ENCODE peak calls at places on chromosome 18, in ten cellular contexts. One of them, this sample, is unnamed.
A peak's percentile ranks its signal among the peaks of the same experiment; 100 is the strongest.

GRCh38 chr18:48862116-48862515 is 88.6 kb downstream of the SMAD7 start:
- DNase-seq in fibroblast of mammary gland: no peak
- DNase-seq in pancreas: no peak
- DNase-seq in brain microvascular endothelial cell: peak; percentile 78
- DNase-seq in BJ: no peak
- DNase-seq in endodermal cell: no peak
- DNase-seq in GM20000: no peak
- DNase-seq in activated B cell treated with CpG ODN at 0.5 μM for 24 hours: no peak
- DNase-seq in CD4-positive, alpha-beta T cell: no peak
- DNase-seq in AG09309: no peak
- DNase-seq in this sample: no peak

GRCh38 chr18:463442-464310 is 36.8 kb downstream of the COLEC12 start:
- DNase-seq in CD4-positive, alpha-beta T cell: no peak
- DNase-seq in endodermal cell: no peak
- DNase-seq in fibroblast of mammary gland: peak; percentile 64
- DNase-seq in BJ: no peak
- DNase-seq in pancreas: no peak
- DNase-seq in GM20000: no peak
- DNase-seq in brain microvascular endothelial cell: no peak
- DNase-seq in activated B cell treated with CpG ODN at 0.5 μM for 24 hours: no peak
- DNase-seq in AG09309: no peak
- DNase-seq in this sample: no peak

GRCh38 chr18:55819448-55819847 is 231.5 kb upstream of the TCF4 start:
- DNase-seq in AG09309: no peak
- DNase-seq in activated B cell treated with CpG ODN at 0.5 μM for 24 hours: no peak
- DNase-seq in fibroblast of mammary gland: no peak
- DNase-seq in CD4-positive, alpha-beta T cell: no peak
- DNase-seq in GM20000: no peak
- DNase-seq in endodermal cell: no peak
- DNase-seq in BJ: no peak
- DNase-seq in brain microvascular endothelial cell: no peak
- DNase-seq in pancreas: no peak
- DNase-seq in this sample: no peak

GRCh38 chr18:23336072-23336471 is 117.0 kb upstream of the RIOK3 start:
- DNase-seq in GM20000: no peak
- DNase-seq in fibroblast of mammary gland: peak; percentile 12
- DNase-seq in AG09309: no peak
- DNase-seq in CD4-positive, alpha-beta T cell: no peak
- DNase-seq in BJ: no peak
- DNase-seq in brain microvascular endothelial cell: no peak
- DNase-seq in pancreas: no peak
- DNase-seq in activated B cell treated with CpG ODN at 0.5 μM for 24 hours: no peak
- DNase-seq in endodermal cell: no peak
- DNase-seq in this sample: no peak

GRCh38 chr18:58143391-58143790 is 99.4 kb downstream of the NEDD4L start:
- DNase-seq in AG09309: no peak
- DNase-seq in fibroblast of mammary gland: no peak
- DNase-seq in endodermal cell: no peak
- DNase-seq in activated B cell treated with CpG ODN at 0.5 μM for 24 hours: no peak
- DNase-seq in CD4-positive, alpha-beta T cell: no peak
- DNase-seq in BJ: no peak
- DNase-seq in GM20000: no peak
- DNase-seq in brain microvascular endothelial cell: peak; percentile 59
- DNase-seq in pancreas: no peak
- DNase-seq in this sample: no peak

GRCh38 chr18:55228191-55228590 is 268.9 kb upstream of the CCDC68 start:
- DNase-seq in fibroblast of mammary gland: no peak
- DNase-seq in activated B cell treated with CpG ODN at 0.5 μM for 24 hours: no peak
- DNase-seq in GM20000: no peak
- DNase-seq in pancreas: no peak
- DNase-seq in CD4-positive, alpha-beta T cell: no peak
- DNase-seq in AG09309: no peak
- DNase-seq in endodermal cell: no peak
- DNase-seq in BJ: no peak
- DNase-seq in brain microvascular endothelial cell: no peak
- DNase-seq in this sample: no peak

GRCh38 chr18:46481847-46482245 is 175.2 kb downstream of the LOXHD1 start:
- DNase-seq in CD4-positive, alpha-beta T cell: no peak
- DNase-seq in fibroblast of mammary gland: peak; percentile 40
- DNase-seq in pancreas: no peak
- DNase-seq in brain microvascular endothelial cell: no peak
- DNase-seq in BJ: no peak
- DNase-seq in GM20000: no peak
- DNase-seq in endodermal cell: peak; percentile 35
- DNase-seq in AG09309: no peak
- DNase-seq in activated B cell treated with CpG ODN at 0.5 μM for 24 hours: no peak
- DNase-seq in this sample: no peak

GRCh38 chr18:44130365-44130942 is 550.2 kb upstream of the SETBP1 start:
- DNase-seq in CD4-positive, alpha-beta T cell: no peak
- DNase-seq in fibroblast of mammary gland: peak; percentile 60
- DNase-seq in BJ: no peak
- DNase-seq in activated B cell treated with CpG ODN at 0.5 μM for 24 hours: no peak
- DNase-seq in pancreas: no peak
- DNase-seq in endodermal cell: peak; percentile 72
- DNase-seq in brain microvascular endothelial cell: peak; percentile 57
- DNase-seq in GM20000: peak; percentile 23
- DNase-seq in AG09309: no peak
- DNase-seq in this sample: no peak

GRCh38 chr18:61926532-61926931 is 33.7 kb upstream of the RNF152 start:
- DNase-seq in brain microvascular endothelial cell: no peak
- DNase-seq in GM20000: no peak
- DNase-seq in fibroblast of mammary gland: no peak
- DNase-seq in activated B cell treated with CpG ODN at 0.5 μM for 24 hours: no peak
- DNase-seq in endodermal cell: no peak
- DNase-seq in BJ: no peak
- DNase-seq in CD4-positive, alpha-beta T cell: no peak
- DNase-seq in AG09309: no peak
- DNase-seq in pancreas: no peak
- DNase-seq in this sample: no peak

GRCh38 chr18:53153800-53154199 is 813.8 kb downstream of the DCC start:
- DNase-seq in activated B cell treated with CpG ODN at 0.5 μM for 24 hours: no peak
- DNase-seq in brain microvascular endothelial cell: no peak
- DNase-seq in pancreas: no peak
- DNase-seq in CD4-positive, alpha-beta T cell: no peak
- DNase-seq in BJ: no peak
- DNase-seq in endodermal cell: no peak
- DNase-seq in AG09309: no peak
- DNase-seq in fibroblast of mammary gland: no peak
- DNase-seq in GM20000: no peak
- DNase-seq in this sample: no peak

GRCh38 chr18:53148056-53148574 is 808.1 kb downstream of the DCC start:
- DNase-seq in BJ: no peak
- DNase-seq in pancreas: no peak
- DNase-seq in AG09309: no peak
- DNase-seq in CD4-positive, alpha-beta T cell: no peak
- DNase-seq in brain microvascular endothelial cell: no peak
- DNase-seq in fibroblast of mammary gland: no peak
- DNase-seq in GM20000: no peak
- DNase-seq in activated B cell treated with CpG ODN at 0.5 μM for 24 hours: no peak
- DNase-seq in endodermal cell: no peak
- DNase-seq in this sample: no peak

GRCh38 chr18:53147472-53147871 is 807.5 kb downstream of the DCC start:
- DNase-seq in CD4-positive, alpha-beta T cell: no peak
- DNase-seq in endodermal cell: no peak
- DNase-seq in fibroblast of mammary gland: no peak
- DNase-seq in activated B cell treated with CpG ODN at 0.5 μM for 24 hours: no peak
- DNase-seq in pancreas: no peak
- DNase-seq in GM20000: no peak
- DNase-seq in brain microvascular endothelial cell: no peak
- DNase-seq in AG09309: no peak
- DNase-seq in BJ: no peak
- DNase-seq in this sample: no peak

GRCh38 chr18:53152478-53152877 is 812.5 kb downstream of the DCC start:
- DNase-seq in brain microvascular endothelial cell: no peak
- DNase-seq in GM20000: no peak
- DNase-seq in AG09309: no peak
- DNase-seq in BJ: no peak
- DNase-seq in endodermal cell: no peak
- DNase-seq in pancreas: no peak
- DNase-seq in fibroblast of mammary gland: no peak
- DNase-seq in CD4-positive, alpha-beta T cell: no peak
- DNase-seq in activated B cell treated with CpG ODN at 0.5 μM for 24 hours: no peak
- DNase-seq in this sample: no peak

DNA sequence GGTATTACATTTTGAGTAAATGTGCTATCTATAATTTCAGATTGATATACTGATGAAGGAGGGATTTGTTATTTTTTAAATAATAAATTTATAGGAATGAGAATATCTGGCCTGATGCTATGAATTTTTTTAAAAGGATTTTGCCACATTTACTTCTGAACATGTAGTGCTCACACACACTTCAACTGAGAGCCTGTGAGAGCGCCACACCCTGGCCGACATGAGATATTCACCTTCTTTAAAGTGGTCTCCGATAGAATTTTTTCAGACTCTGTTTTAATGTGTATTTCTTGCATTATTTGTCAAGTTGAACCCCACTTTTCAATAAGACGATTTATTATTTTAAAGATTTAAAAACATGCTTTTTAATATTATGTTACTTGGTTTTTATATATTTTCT is 813.3 kb downstream of the DCC start:
- DNase-seq in fibroblast of mammary gland: peak; percentile 1
- DNase-seq in AG09309: no peak
- DNase-seq in activated B cell treated with CpG ODN at 0.5 μM for 24 hours: no peak
- DNase-seq in CD4-positive, alpha-beta T cell: no peak
- DNase-seq in brain microvascular endothelial cell: no peak
- DNase-seq in endodermal cell: peak; percentile 78
- DNase-seq in GM20000: peak; percentile 6
- DNase-seq in pancreas: no peak
- DNase-seq in BJ: no peak
- DNase-seq in this sample: no peak
- TF ChIP-seq CTCF in fibroblast of mammary gland: peak; percentile 14
- TF ChIP-seq CTCF in AG09309: no peak
- TF ChIP-seq CTCF in activated B cell treated with CpG ODN at 0.5 μM for 24 hours: no peak
- TF ChIP-seq CTCF in CD4-positive, alpha-beta T cell: no peak
- TF ChIP-seq CTCF in brain microvascular endothelial cell: no peak
- TF ChIP-seq CTCF in endodermal cell: peak; percentile 87
- TF ChIP-seq CTCF in GM20000: no peak
- TF ChIP-seq CTCF in pancreas: no peak
- TF ChIP-seq CTCF in BJ: no peak
- TF ChIP-seq CTCF in this sample: no peak

DNA sequence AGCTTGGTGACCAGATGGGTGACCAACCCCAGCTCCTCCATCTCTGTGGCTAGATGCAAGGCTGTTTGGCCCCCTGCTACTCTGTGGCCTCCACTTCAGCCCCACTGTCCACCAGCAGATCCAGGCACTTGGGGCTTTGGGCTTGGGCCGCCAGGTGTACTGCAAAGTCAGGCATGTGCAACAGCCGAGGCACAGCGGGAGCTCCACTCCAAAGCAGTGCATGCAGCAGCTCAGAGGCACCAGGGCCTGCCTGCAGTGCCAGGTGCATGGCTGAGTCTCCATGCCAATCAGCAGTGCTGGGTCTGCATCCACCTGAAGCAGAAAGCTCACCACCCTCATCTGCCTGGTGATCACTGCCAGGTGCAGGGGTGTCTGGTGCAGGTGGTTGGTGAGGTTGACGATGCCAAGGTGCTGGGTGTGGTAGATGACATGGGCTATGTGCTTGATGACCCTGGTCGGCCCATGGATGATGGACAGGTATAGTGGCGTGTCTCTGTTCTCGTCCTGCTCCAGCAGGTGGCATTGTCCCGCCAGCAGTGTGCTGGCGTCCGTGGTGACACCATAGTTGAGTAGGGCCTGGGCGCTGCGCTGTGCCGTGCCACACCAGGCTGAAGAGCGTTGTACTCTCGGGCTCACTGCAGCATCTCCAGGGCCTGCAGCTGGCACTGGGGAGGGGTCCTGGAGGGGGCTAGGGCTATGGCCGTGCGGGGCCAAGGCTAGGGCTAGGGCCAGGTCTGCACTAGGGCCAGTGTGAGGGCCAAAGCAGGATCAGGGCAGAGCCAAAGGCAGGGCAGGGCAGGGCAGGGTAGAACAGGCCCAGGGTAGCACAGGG is 1.0 kb upstream of the ANKRD62 start:
- DNase-seq in fibroblast of mammary gland: no peak
- DNase-seq in pancreas: peak; percentile 82
- DNase-seq in activated B cell treated with CpG ODN at 0.5 μM for 24 hours: no peak
- DNase-seq in brain microvascular endothelial cell: no peak
- DNase-seq in GM20000: peak; percentile 69
- DNase-seq in AG09309: no peak
- DNase-seq in endodermal cell: peak; percentile 85
- DNase-seq in CD4-positive, alpha-beta T cell: no peak
- DNase-seq in BJ: no peak
- DNase-seq in this sample: no peak
- TF ChIP-seq CTCF in fibroblast of mammary gland: no peak
- TF ChIP-seq CTCF in pancreas: peak; percentile 28
- TF ChIP-seq CTCF in activated B cell treated with CpG ODN at 0.5 μM for 24 hours: no peak
- TF ChIP-seq CTCF in brain microvascular endothelial cell: peak; percentile 40
- TF ChIP-seq CTCF in GM20000: peak; percentile 27
- TF ChIP-seq CTCF in AG09309: no peak
- TF ChIP-seq CTCF in endodermal cell: peak; percentile 83
- TF ChIP-seq CTCF in CD4-positive, alpha-beta T cell: no peak
- TF ChIP-seq CTCF in BJ: no peak
- TF ChIP-seq CTCF in this sample: no peak

GRCh38 chr18:13811993-13812392 is 12.0 kb upstream of the MC5R start:
- DNase-seq in brain microvascular endothelial cell: no peak
- DNase-seq in CD4-positive, alpha-beta T cell: no peak
- DNase-seq in endodermal cell: peak; percentile 67
- DNase-seq in fibroblast of mammary gland: no peak
- DNase-seq in BJ: no peak
- DNase-seq in GM20000: no peak
- DNase-seq in activated B cell treated with CpG ODN at 0.5 μM for 24 hours: no peak
- DNase-seq in pancreas: no peak
- DNase-seq in AG09309: no peak
- DNase-seq in this sample: no peak
- TF ChIP-seq CTCF in brain microvascular endothelial cell: peak; percentile 32
- TF ChIP-seq CTCF in CD4-positive, alpha-beta T cell: no peak
- TF ChIP-seq CTCF in endodermal cell: peak; percentile 65
- TF ChIP-seq CTCF in fibroblast of mammary gland: peak; percentile 3
- TF ChIP-seq CTCF in BJ: no peak
- TF ChIP-seq CTCF in GM20000: no peak
- TF ChIP-seq CTCF in activated B cell treated with CpG ODN at 0.5 μM for 24 hours: no peak
- TF ChIP-seq CTCF in pancreas: no peak
- TF ChIP-seq CTCF in AG09309: peak; percentile 34
- TF ChIP-seq CTCF in this sample: no peak

GRCh38 chr18:59268722-59269562 is 4.3 kb downstream of the RAX start:
- DNase-seq in brain microvascular endothelial cell: no peak
- DNase-seq in GM20000: peak; percentile 90
- DNase-seq in endodermal cell: peak; percentile 94
- DNase-seq in CD4-positive, alpha-beta T cell: no peak
- DNase-seq in BJ: no peak
- DNase-seq in activated B cell treated with CpG ODN at 0.5 μM for 24 hours: no peak
- DNase-seq in AG09309: no peak
- DNase-seq in pancreas: no peak
- DNase-seq in fibroblast of mammary gland: peak; percentile 25
- DNase-seq in this sample: no peak
- TF ChIP-seq CTCF in brain microvascular endothelial cell: no peak
- TF ChIP-seq CTCF in GM20000: peak; percentile 60
- TF ChIP-seq CTCF in endodermal cell: peak; percentile 56
- TF ChIP-seq CTCF in CD4-positive, alpha-beta T cell: no peak
- TF ChIP-seq CTCF in BJ: no peak
- TF ChIP-seq CTCF in activated B cell treated with CpG ODN at 0.5 μM for 24 hours: no peak
- TF ChIP-seq CTCF in AG09309: no peak
- TF ChIP-seq CTCF in pancreas: no peak
- TF ChIP-seq CTCF in fibroblast of mammary gland: no peak
- TF ChIP-seq CTCF in this sample: no peak

This sample was measured in omental fat pad.